ENCODE peak calls at places on chromosomes 13 and 19, in four cellular contexts. One of them, this sample, is unnamed.

GRCh38 chr19:45901432-45901903 is 945 bp downstream of the MYPOP start:
- DNase-seq in NCI-H2171: peak
- DNase-seq in IMR-90: peak
- DNase-seq in cardiac fibroblast: peak
- DNase-seq in this sample: peak

GRCh38 chr19:12574036-12574435 is 22.8 kb upstream of the ZNF564 start:
- DNase-seq in NCI-H2171: peak
- DNase-seq in cardiac fibroblast: no peak
- DNase-seq in IMR-90: no peak
- DNase-seq in this sample: no peak

GRCh38 chr13:113729329-113730019 is 29.6 kb upstream of the TMEM255B start:
- DNase-seq in cardiac fibroblast: no peak
- DNase-seq in NCI-H2171: no peak
- DNase-seq in IMR-90: no peak
- DNase-seq in this sample: no peak

GRCh38 chr13:24632382-24633121 is 47.7 kb upstream of the ATP12A start:
- DNase-seq in IMR-90: no peak
- DNase-seq in NCI-H2171: no peak
- DNase-seq in cardiac fibroblast: peak
- DNase-seq in this sample: no peak

GRCh38 chr13:19150712-19151228 is 30.9 kb downstream of the TUBA3C start:
- DNase-seq in IMR-90: no peak
- DNase-seq in cardiac fibroblast: no peak
- DNase-seq in NCI-H2171: no peak
- DNase-seq in this sample: no peak

GRCh38 chr13:113605866-113606438 is 21.4 kb downstream of the TFDP1 start:
- DNase-seq in IMR-90: no peak
- DNase-seq in cardiac fibroblast: no peak
- DNase-seq in NCI-H2171: no peak
- DNase-seq in this sample: no peak

GRCh38 chr13:70098669-70099068 is 9.0 kb upstream of the ATXN8OS start:
- DNase-seq in IMR-90: no peak
- DNase-seq in NCI-H2171: peak
- DNase-seq in cardiac fibroblast: peak
- DNase-seq in this sample: no peak

GRCh38 chr13:103403148-103403740 is 337.0 kb upstream of the SLC10A2 start:
- DNase-seq in NCI-H2171: peak
- DNase-seq in IMR-90: no peak
- DNase-seq in cardiac fibroblast: no peak
- DNase-seq in this sample: no peak

GRCh38 chr19:51372649-51373504 is at the start of gene NKG7:
- DNase-seq in NCI-H2171: no peak
- DNase-seq in cardiac fibroblast: no peak
- DNase-seq in IMR-90: no peak
- DNase-seq in this sample: no peak

GRCh38 chr19:18290250-18291018 is 9.0 kb upstream of the JUND start:
- DNase-seq in cardiac fibroblast: no peak
- DNase-seq in IMR-90: peak
- DNase-seq in NCI-H2171: no peak
- DNase-seq in this sample: no peak

GRCh38 chr19:35595928-35596327 is 10.0 kb downstream of the PMIS2 start:
- DNase-seq in cardiac fibroblast: no peak
- DNase-seq in NCI-H2171: no peak
- DNase-seq in IMR-90: no peak
- DNase-seq in this sample: no peak

GRCh38 chr19:15640294-15640903 is at the start of gene CYP4F3:
- DNase-seq in IMR-90: no peak
- DNase-seq in cardiac fibroblast: no peak
- DNase-seq in NCI-H2171: no peak
- DNase-seq in this sample: no peak

GRCh38 chr19:28535352-28535775 is 677.6 kb downstream of the UQCRFS1 start:
- DNase-seq in IMR-90: no peak
- DNase-seq in NCI-H2171: no peak
- DNase-seq in cardiac fibroblast: no peak
- DNase-seq in this sample: no peak

GRCh38 chr13:114128624-114129522 is 3.5 kb downstream of the RASA3 start:
- DNase-seq in IMR-90: peak
- DNase-seq in NCI-H2171: no peak
- DNase-seq in cardiac fibroblast: peak
- DNase-seq in this sample: peak

GRCh38 chr13:80436571-80437169 is 95.7 kb upstream of the SPRY2 start:
- DNase-seq in NCI-H2171: no peak
- DNase-seq in cardiac fibroblast: peak
- DNase-seq in IMR-90: no peak
- DNase-seq in this sample: peak

GRCh38 chr13:90428522-90429210 is 918.8 kb upstream of the MIR17HG start:
- DNase-seq in NCI-H2171: no peak
- DNase-seq in IMR-90: no peak
- DNase-seq in cardiac fibroblast: no peak
- DNase-seq in this sample: no peak

GRCh38 chr19:48963371-48964204 is 1.5 kb upstream of the FTL start:
- DNase-seq in NCI-H2171: peak
- DNase-seq in IMR-90: peak
- DNase-seq in cardiac fibroblast: peak
- DNase-seq in this sample: peak

GRCh38 chr19:33797821-33798633 is 1.4 kb downstream of the KCTD15 start:
- DNase-seq in cardiac fibroblast: peak
- DNase-seq in NCI-H2171: no peak
- DNase-seq in IMR-90: peak
- DNase-seq in this sample: peak

GRCh38 chr13:96871470-96871869 is 122.8 kb downstream of the OXGR1 start:
- DNase-seq in NCI-H2171: no peak
- DNase-seq in IMR-90: no peak
- DNase-seq in cardiac fibroblast: no peak
- DNase-seq in this sample: no peak

GRCh38 chr13:30652746-30653145 is 35.0 kb downstream of the USPL1 start:
- DNase-seq in IMR-90: no peak
- DNase-seq in NCI-H2171: no peak
- DNase-seq in cardiac fibroblast: no peak
- DNase-seq in this sample: no peak

GRCh38 chr13:44523176-44524017 is 52.7 kb downstream of the TSC22D1 start:
- DNase-seq in cardiac fibroblast: peak
- DNase-seq in NCI-H2171: no peak
- DNase-seq in IMR-90: peak
- DNase-seq in this sample: peak